ENCODE peak calls at places on chromosomes 6 and 20, in four cellular contexts. One of them, this sample, is unnamed. For H3K27me3 and H3K9me3, the result is how much of the 10 kb centered on the place peaks cover.

GRCh38 chr20:14790771-14791517 is 453.5 kb upstream of the FLRT3 start:
- DNase-seq in mammary epithelial cell: peak
- DNase-seq in Peyer's patch: no peak
- DNase-seq in cardiac muscle cell: no peak
- DNase-seq in this sample: no peak

GRCh38 chr6:73694711-73695411 is 1.1 kb upstream of the CD109 start:
- DNase-seq in mammary epithelial cell: peak
- DNase-seq in Peyer's patch: no peak
- DNase-seq in cardiac muscle cell: peak
- DNase-seq in this sample: no peak

GRCh38 chr20:17809714-17810631 is 110.2 kb downstream of the BANF2 start:
- DNase-seq in cardiac muscle cell: no peak
- DNase-seq in mammary epithelial cell: peak
- DNase-seq in Peyer's patch: no peak
- DNase-seq in this sample: no peak

GRCh38 chr20:47429409-47429808 is 72.3 kb upstream of the NCOA3 start:
- DNase-seq in cardiac muscle cell: peak
- DNase-seq in mammary epithelial cell: no peak
- DNase-seq in Peyer's patch: no peak
- DNase-seq in this sample: no peak

GRCh38 chr6:118770112-118770788 is 118.9 kb upstream of the CEP85L start:
- DNase-seq in cardiac muscle cell: no peak
- DNase-seq in mammary epithelial cell: no peak
- DNase-seq in Peyer's patch: no peak
- DNase-seq in this sample: no peak

GRCh38 chr6:117375446-117375845 is 50.3 kb downstream of the ROS1 start:
- DNase-seq in cardiac muscle cell: no peak
- DNase-seq in mammary epithelial cell: no peak
- DNase-seq in Peyer's patch: no peak
- DNase-seq in this sample: no peak

GRCh38 chr20:11919571-11919970 is 1.9 kb downstream of the BTBD3 start:
- DNase-seq in mammary epithelial cell: no peak
- DNase-seq in cardiac muscle cell: no peak
- DNase-seq in Peyer's patch: no peak
- DNase-seq in this sample: no peak

GRCh38 chr20:62021794-62022419 is 43.8 kb downstream of the TAF4 start:
- DNase-seq in cardiac muscle cell: no peak
- DNase-seq in Peyer's patch: no peak
- DNase-seq in mammary epithelial cell: no peak
- DNase-seq in this sample: no peak

GRCh38 chr6:6491761-6492160 is 96.8 kb upstream of the LY86 start:
- DNase-seq in cardiac muscle cell: no peak
- DNase-seq in mammary epithelial cell: no peak
- DNase-seq in Peyer's patch: no peak
- DNase-seq in this sample: no peak

GRCh38 chr6:167906899-167907298 is 80.2 kb downstream of the AFDN start:
- DNase-seq in mammary epithelial cell: no peak
- DNase-seq in Peyer's patch: no peak
- DNase-seq in cardiac muscle cell: peak
- DNase-seq in this sample: peak

GRCh38 chr20:33694666-33695065 is 8.5 kb upstream of the E2F1 start:
- DNase-seq in mammary epithelial cell: no peak
- DNase-seq in Peyer's patch: no peak
- DNase-seq in cardiac muscle cell: no peak
- DNase-seq in this sample: no peak

GRCh38 chr6:12222405-12223366 is 67.5 kb upstream of the EDN1 start:
- DNase-seq in Peyer's patch: no peak
- DNase-seq in mammary epithelial cell: peak
- DNase-seq in cardiac muscle cell: no peak
- DNase-seq in this sample: no peak

GRCh38 chr6:43933111-43933885 is 163.3 kb downstream of the VEGFA start:
- DNase-seq in mammary epithelial cell: no peak
- DNase-seq in Peyer's patch: no peak
- DNase-seq in cardiac muscle cell: no peak
- DNase-seq in this sample: no peak

GRCh38 chr6:78967191-78967590 is 99.8 kb downstream of the IRAK1BP1 start:
- DNase-seq in cardiac muscle cell: no peak
- DNase-seq in mammary epithelial cell: no peak
- DNase-seq in Peyer's patch: no peak
- DNase-seq in this sample: no peak

GRCh38 chr6:16676978-16677377 is 84.3 kb downstream of the ATXN1 start:
- DNase-seq in mammary epithelial cell: no peak
- DNase-seq in cardiac muscle cell: peak
- DNase-seq in Peyer's patch: no peak
- DNase-seq in this sample: no peak

GRCh38 chr6:29451471-29452193 is 5.2 kb downstream of the OR11A1 start:
- DNase-seq in Peyer's patch: no peak
- DNase-seq in cardiac muscle cell: no peak
- DNase-seq in mammary epithelial cell: peak
- DNase-seq in this sample: no peak

GRCh38 chr20:1242530-1242929 is 16.7 kb downstream of the RAD21L1 start:
- DNase-seq in Peyer's patch: no peak
- DNase-seq in mammary epithelial cell: peak
- DNase-seq in cardiac muscle cell: peak
- DNase-seq in this sample: no peak

GRCh38 chr20:33796907-33797544 is 14.1 kb upstream of the CHMP4B start:
- DNase-seq in Peyer's patch: no peak
- DNase-seq in cardiac muscle cell: no peak
- DNase-seq in mammary epithelial cell: no peak
- DNase-seq in this sample: peak

GRCh38 chr20:63536997-63537524 is at the start of gene PTK6:
- DNase-seq in cardiac muscle cell: no peak
- DNase-seq in Peyer's patch: peak
- DNase-seq in mammary epithelial cell: no peak
- DNase-seq in this sample: peak

GRCh38 chr20:5118220-5119142 is 1.3 kb downstream of the PCNA start:
- DNase-seq in cardiac muscle cell: no peak
- DNase-seq in mammary epithelial cell: no peak
- DNase-seq in Peyer's patch: no peak
- DNase-seq in this sample: no peak

GRCh38 chr6:97639702-97640101 is 356.7 kb upstream of the MMS22L start:
- DNase-seq in mammary epithelial cell: no peak
- DNase-seq in Peyer's patch: no peak
- DNase-seq in cardiac muscle cell: no peak
- DNase-seq in this sample: no peak

GRCh38 chr6:136600818-136601217 is 50.6 kb upstream of the MAP7 start:
- DNase-seq in Peyer's patch: no peak
- DNase-seq in mammary epithelial cell: no peak
- DNase-seq in cardiac muscle cell: no peak
- DNase-seq in this sample: no peak

GRCh38 chr6:159833556-159833955 is 33.5 kb downstream of the PNLDC1 start:
- DNase-seq in Peyer's patch: no peak
- DNase-seq in cardiac muscle cell: peak
- DNase-seq in mammary epithelial cell: no peak
- DNase-seq in this sample: no peak

GRCh38 chr6:8177721-8178120 is 75.4 kb upstream of the EEF1E1 start:
- DNase-seq in mammary epithelial cell: peak
- DNase-seq in cardiac muscle cell: no peak
- DNase-seq in Peyer's patch: no peak
- DNase-seq in this sample: no peak

GRCh38 chr20:60823001-60823649 is 428.9 kb upstream of the CDH4 start:
- DNase-seq in Peyer's patch: no peak
- DNase-seq in mammary epithelial cell: no peak
- DNase-seq in cardiac muscle cell: no peak
- DNase-seq in this sample: no peak

GRCh38 chr6:102352552-102352951 is 959.0 kb downstream of the GRIK2 start:
- DNase-seq in Peyer's patch: no peak
- DNase-seq in cardiac muscle cell: no peak
- DNase-seq in mammary epithelial cell: no peak
- DNase-seq in this sample: no peak

GRCh38 chr6:67450641-67451040 is 1184.4 kb upstream of the ADGRB3 start:
- DNase-seq in cardiac muscle cell: no peak
- DNase-seq in mammary epithelial cell: no peak
- DNase-seq in Peyer's patch: no peak
- DNase-seq in this sample: no peak

GRCh38 chr6:133888931-133889556 is at the start of gene TCF21:
- DNase-seq in mammary epithelial cell: no peak
- DNase-seq in cardiac muscle cell: peak
- DNase-seq in Peyer's patch: no peak
- DNase-seq in this sample: no peak

DNA sequence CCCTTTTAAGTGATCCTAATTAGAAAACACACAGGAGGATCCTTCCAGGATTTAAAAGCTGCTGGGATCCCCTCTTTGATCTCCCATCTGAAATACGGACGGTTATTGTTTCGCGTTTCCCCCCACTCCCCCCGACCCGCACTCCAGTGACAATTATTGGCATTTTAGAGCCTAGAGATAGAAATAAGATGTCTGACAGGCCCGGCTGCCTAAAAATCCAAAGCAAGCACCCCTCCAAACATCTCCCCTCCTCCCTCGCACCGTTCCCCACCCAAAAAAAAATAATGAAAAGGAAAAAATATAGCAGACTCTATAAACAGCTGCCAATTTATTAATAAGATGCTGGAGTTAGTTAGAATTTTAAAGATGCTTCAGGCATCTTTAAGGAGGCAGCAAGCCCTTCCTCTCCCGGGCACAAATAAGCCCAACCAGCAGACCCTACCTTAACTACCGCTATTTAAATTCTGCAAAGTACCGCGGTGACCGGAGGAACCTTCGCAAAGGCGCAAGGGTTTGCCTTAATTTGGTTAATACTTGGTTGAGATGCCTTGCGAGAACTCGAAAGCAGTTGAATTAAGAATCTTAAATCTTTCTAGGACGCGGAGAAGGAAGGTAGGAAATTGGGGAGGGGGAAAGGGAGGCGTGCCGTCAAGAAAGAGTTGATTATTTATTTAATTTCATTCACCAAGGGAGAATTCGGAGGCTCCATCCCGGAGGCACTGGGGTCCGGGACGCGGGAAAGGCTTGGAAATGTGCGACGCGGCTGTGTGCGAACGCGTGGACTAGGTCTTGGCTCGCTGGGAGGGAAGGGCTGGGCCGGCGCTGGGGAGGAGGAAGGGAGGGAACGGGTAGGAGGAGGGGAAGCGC is 1.5 kb upstream of the ISM1 start:
- DNase-seq in mammary epithelial cell: no peak
- DNase-seq in Peyer's patch: no peak
- DNase-seq in cardiac muscle cell: no peak
- DNase-seq in this sample: no peak
- H3K27me3 ChIP-seq in mammary epithelial cell: under half
- H3K27me3 ChIP-seq in Peyer's patch: under half
- H3K27me3 ChIP-seq in cardiac muscle cell: half or more
- H3K27me3 ChIP-seq in this sample: under half

DNA sequence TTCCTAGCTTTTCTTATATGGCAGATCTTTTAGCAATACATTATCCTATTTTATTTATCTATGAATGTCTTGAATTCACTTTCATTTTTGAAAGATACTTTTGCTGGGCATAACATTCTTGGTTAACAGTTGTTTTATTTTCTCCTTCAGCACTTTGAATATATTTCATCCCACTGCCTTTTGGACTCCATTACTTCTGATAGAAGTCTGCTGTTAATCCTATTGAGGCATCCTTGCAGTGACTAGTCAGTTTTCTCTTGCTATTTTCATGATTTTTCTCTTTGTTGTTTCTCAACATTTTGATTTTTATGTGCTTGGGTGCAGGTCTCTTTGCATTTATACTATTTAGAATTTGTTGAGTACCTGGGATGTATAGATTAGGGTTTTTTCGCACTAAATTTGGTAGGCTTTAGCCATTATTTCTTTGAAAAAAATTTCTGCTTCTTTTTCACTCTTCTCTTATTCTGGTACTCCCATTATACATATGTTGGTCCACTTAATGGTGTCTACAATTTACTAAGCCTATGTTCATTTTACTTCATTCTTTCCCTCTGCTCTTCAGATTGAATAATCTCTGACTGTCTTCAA is 53.2 kb downstream of the PHACTR3 start:
- DNase-seq in mammary epithelial cell: no peak
- DNase-seq in cardiac muscle cell: no peak
- DNase-seq in Peyer's patch: no peak
- DNase-seq in this sample: no peak
- H3K9me3 ChIP-seq in mammary epithelial cell: under half
- H3K9me3 ChIP-seq in cardiac muscle cell: under half
- H3K9me3 ChIP-seq in Peyer's patch: under half
- H3K9me3 ChIP-seq in this sample: under half

GRCh38 chr6:34146801-34147592 is 1.1 kb upstream of the GRM4 start:
- DNase-seq in cardiac muscle cell: peak
- DNase-seq in mammary epithelial cell: peak
- DNase-seq in Peyer's patch: no peak
- DNase-seq in this sample: no peak
- H3K27me3 ChIP-seq in cardiac muscle cell: half or more
- H3K27me3 ChIP-seq in mammary epithelial cell: under half
- H3K27me3 ChIP-seq in Peyer's patch: under half
- H3K27me3 ChIP-seq in this sample: under half

GRCh38 chr6:169909113-169909512 is 157.7 kb downstream of the ERMARD start:
- DNase-seq in Peyer's patch: no peak
- DNase-seq in cardiac muscle cell: no peak
- DNase-seq in mammary epithelial cell: no peak
- DNase-seq in this sample: no peak

GRCh38 chr6:169911264-169912263 is 160.1 kb downstream of the ERMARD start:
- DNase-seq in mammary epithelial cell: no peak
- DNase-seq in Peyer's patch: no peak
- DNase-seq in cardiac muscle cell: no peak
- DNase-seq in this sample: no peak

GRCh38 chr6:169915769-169916550 is 164.5 kb downstream of the ERMARD start:
- DNase-seq in cardiac muscle cell: peak
- DNase-seq in Peyer's patch: no peak
- DNase-seq in mammary epithelial cell: no peak
- DNase-seq in this sample: no peak

GRCh38 chr6:169913096-169913615 is 161.7 kb downstream of the ERMARD start:
- DNase-seq in Peyer's patch: no peak
- DNase-seq in mammary epithelial cell: no peak
- DNase-seq in cardiac muscle cell: no peak
- DNase-seq in this sample: no peak

GRCh38 chr6:169912266-169913095 is 161.1 kb downstream of the ERMARD start:
- DNase-seq in mammary epithelial cell: no peak
- DNase-seq in cardiac muscle cell: peak
- DNase-seq in Peyer's patch: no peak
- DNase-seq in this sample: no peak
- H3K9me3 ChIP-seq in mammary epithelial cell: under half
- H3K9me3 ChIP-seq in cardiac muscle cell: under half
- H3K9me3 ChIP-seq in Peyer's patch: under half
- H3K9me3 ChIP-seq in this sample: under half

DNA sequence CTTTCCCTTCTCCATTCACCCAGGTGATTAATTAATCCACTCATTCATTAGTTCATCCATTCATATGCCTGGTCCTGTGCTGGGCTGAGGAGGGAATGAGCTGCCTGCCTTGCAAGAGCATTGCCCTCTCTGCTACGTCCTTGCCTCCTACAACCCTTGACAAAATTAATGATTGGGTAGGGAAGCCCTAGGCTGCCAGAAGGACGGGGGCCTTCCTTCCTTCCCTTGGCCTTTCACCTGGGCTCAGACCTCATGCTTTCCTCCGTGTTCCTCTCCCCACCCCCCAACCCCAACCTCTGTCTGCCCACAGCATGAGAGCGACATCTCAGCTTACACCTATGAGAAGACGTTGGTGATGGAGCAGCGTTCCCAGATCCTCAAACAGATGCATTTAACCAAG is 25.6 kb downstream of the SLC12A5 start:
- DNase-seq in Peyer's patch: no peak
- DNase-seq in cardiac muscle cell: no peak
- DNase-seq in mammary epithelial cell: no peak
- DNase-seq in this sample: no peak
- H3K27me3 ChIP-seq in Peyer's patch: under half
- H3K27me3 ChIP-seq in cardiac muscle cell: half or more
- H3K27me3 ChIP-seq in mammary epithelial cell: under half
- H3K27me3 ChIP-seq in this sample: under half